ENCODE peak calls at places on chromosome 2, in four cellular contexts. One of them, this sample, is unnamed.

GRCh38 chr2:229725716-229726346 is 11.5 kb upstream of the DNER start:
- DNase-seq in esophagus squamous epithelium: no peak
- DNase-seq in SK-N-SH: no peak
- DNase-seq in stomach: no peak
- DNase-seq in this sample: no peak

GRCh38 chr2:205650450-205650849 is 31.9 kb upstream of the NRP2 start:
- DNase-seq in esophagus squamous epithelium: no peak
- DNase-seq in SK-N-SH: no peak
- DNase-seq in stomach: no peak
- DNase-seq in this sample: no peak

GRCh38 chr2:214881647-214882205 is 72.2 kb upstream of the BARD1 start:
- DNase-seq in esophagus squamous epithelium: no peak
- DNase-seq in SK-N-SH: no peak
- DNase-seq in stomach: no peak
- DNase-seq in this sample: no peak

GRCh38 chr2:19355416-19355821 is 3.0 kb downstream of the OSR1 start:
- DNase-seq in esophagus squamous epithelium: no peak
- DNase-seq in SK-N-SH: peak; percentile 61
- DNase-seq in stomach: no peak
- DNase-seq in this sample: no peak

GRCh38 chr2:36397040-36397616 is 41.5 kb downstream of the CRIM1 start:
- DNase-seq in esophagus squamous epithelium: no peak
- DNase-seq in SK-N-SH: no peak
- DNase-seq in stomach: no peak
- DNase-seq in this sample: no peak

GRCh38 chr2:26609133-26609532 is 32.0 kb downstream of the CIB4 start:
- DNase-seq in esophagus squamous epithelium: no peak
- DNase-seq in SK-N-SH: no peak
- DNase-seq in stomach: no peak
- DNase-seq in this sample: no peak

GRCh38 chr2:105781274-105781673 is 36.6 kb downstream of the NCK2 start:
- DNase-seq in esophagus squamous epithelium: no peak
- DNase-seq in SK-N-SH: no peak
- DNase-seq in stomach: no peak
- DNase-seq in this sample: no peak

GRCh38 chr2:13040043-13040442 is 323.3 kb downstream of the TRIB2 start:
- DNase-seq in esophagus squamous epithelium: no peak
- DNase-seq in SK-N-SH: no peak
- DNase-seq in stomach: no peak
- DNase-seq in this sample: no peak

GRCh38 chr2:29281585-29281984 is 166.4 kb downstream of the CLIP4 start:
- DNase-seq in esophagus squamous epithelium: no peak
- DNase-seq in SK-N-SH: peak; percentile 82
- DNase-seq in stomach: peak; percentile 30
- DNase-seq in this sample: peak; percentile 58

GRCh38 chr2:41313082-41313481 is 734.7 kb upstream of the PKDCC start:
- DNase-seq in esophagus squamous epithelium: no peak
- DNase-seq in SK-N-SH: no peak
- DNase-seq in stomach: no peak
- DNase-seq in this sample: no peak

DNA sequence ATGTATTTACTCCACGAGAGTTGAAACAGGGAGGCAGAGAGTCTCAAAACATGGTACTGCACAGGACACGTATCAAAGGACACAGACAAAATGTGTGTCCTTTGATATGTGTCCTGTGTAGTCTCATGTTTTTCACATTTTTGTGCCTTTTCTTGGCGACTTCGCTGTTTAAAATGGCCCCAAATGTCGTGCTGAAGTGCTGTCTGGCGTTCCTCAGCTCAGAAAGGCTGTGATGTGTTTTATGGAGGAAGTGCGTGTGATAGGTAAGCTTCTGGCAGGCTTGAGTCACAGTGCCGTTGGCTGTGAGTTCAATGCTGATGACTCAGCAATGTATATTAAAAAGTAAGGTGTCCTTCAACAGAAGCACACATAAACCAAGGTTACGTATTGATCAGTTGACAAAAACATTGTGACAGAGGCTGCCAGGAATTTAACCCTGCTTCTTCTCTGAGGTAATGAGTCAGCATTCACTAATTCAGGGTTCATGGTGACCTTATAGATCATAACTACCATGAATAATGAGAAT is 78.2 kb downstream of the DYSF start:
- DNase-seq in esophagus squamous epithelium: no peak
- DNase-seq in SK-N-SH: no peak
- DNase-seq in stomach: no peak
- DNase-seq in this sample: no peak
- H3K4me1 ChIP-seq in esophagus squamous epithelium: peaks cover 5% of the 10 kb centered on the region
- H3K4me1 ChIP-seq in SK-N-SH: no peaks in the 10 kb centered on the region
- H3K4me1 ChIP-seq in stomach: no peaks in the 10 kb centered on the region
- H3K4me1 ChIP-seq in this sample: no peaks in the 10 kb centered on the region

DNA sequence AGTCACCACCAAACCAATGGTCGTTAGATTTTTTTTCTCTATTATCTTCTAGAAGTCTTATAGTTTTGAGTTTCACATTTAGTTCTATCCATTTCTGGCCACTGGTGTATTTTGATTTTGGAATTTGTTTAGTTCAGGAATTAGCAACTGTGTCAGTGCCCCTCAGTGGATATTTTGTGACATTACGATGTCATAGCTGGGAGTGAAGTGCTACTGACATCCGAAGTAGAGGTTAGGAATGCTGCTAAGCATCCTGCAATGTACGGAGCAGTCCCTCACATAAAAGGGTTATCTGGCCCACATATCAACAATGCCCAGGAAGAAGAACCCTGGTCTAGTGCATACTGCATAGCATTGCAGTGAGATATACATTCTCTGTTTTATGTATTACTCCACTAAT is 157.4 kb upstream of the RGPD4 start:
- DNase-seq in esophagus squamous epithelium: no peak
- DNase-seq in SK-N-SH: peak; percentile 30
- DNase-seq in stomach: no peak
- DNase-seq in this sample: no peak
- TF ChIP-seq CTCF in esophagus squamous epithelium: no peak
- TF ChIP-seq CTCF in SK-N-SH: peak; percentile 44
- TF ChIP-seq CTCF in stomach: no peak
- TF ChIP-seq CTCF in this sample: no peak

GRCh38 chr2:20630967-20631366 is 19.9 kb downstream of the HS1BP3 start:
- DNase-seq in esophagus squamous epithelium: no peak
- DNase-seq in SK-N-SH: no peak
- DNase-seq in stomach: no peak
- DNase-seq in this sample: no peak
- H3K4me1 ChIP-seq in esophagus squamous epithelium: peaks cover 78% of the 10 kb centered on the region
- H3K4me1 ChIP-seq in SK-N-SH: peaks cover 30% of the 10 kb centered on the region
- H3K4me1 ChIP-seq in stomach: peaks cover 41% of the 10 kb centered on the region
- H3K4me1 ChIP-seq in this sample: peaks cover 27% of the 10 kb centered on the region

DNA sequence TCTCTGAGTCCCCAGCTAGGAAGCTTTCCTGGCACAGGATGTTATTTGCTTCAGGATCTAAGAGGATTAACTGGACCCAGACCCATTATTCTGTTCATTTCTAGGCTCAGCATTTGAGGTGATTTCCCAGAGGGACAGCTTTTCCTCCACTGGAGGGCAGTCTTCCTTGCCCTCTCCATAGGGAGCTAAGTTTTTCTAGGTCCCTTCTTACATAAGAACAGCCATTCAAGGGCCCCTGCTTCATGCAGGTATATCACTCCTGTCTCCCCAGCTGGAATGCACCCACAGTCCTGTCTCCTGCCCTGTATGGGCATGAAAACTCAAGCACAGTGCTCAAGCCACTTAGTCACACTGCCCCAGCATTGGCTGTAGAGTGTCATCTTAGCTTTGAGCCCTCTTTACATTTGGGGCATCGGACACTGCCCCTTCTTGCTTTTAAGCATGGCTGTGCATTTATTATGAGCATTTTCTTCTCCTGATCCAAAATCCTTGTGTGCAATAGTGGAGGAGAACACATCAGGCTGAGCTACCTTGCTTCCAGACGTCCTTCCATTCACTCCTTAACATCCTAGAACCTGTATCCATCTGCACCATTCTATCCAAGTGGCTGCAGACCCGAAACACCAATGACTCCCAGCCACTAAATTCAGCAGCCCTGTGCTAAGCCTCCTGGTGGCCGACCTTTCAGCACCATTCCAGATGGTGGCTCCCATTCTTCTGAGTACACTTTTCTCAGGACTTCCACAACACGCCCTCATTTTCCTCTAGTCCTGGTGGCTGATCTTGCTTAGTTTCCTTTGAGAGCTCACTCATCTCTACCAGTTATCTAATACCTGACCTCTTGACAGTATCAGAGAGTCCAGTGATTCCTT is 80.0 kb downstream of the COPS8 start:
- DNase-seq in esophagus squamous epithelium: no peak
- DNase-seq in SK-N-SH: peak; percentile 27
- DNase-seq in stomach: no peak
- DNase-seq in this sample: no peak
- TF ChIP-seq CTCF in esophagus squamous epithelium: peak; percentile 43
- TF ChIP-seq CTCF in SK-N-SH: peak; percentile 49
- TF ChIP-seq CTCF in stomach: no peak
- TF ChIP-seq CTCF in this sample: peak; percentile 25